ENCODE peak calls at places on chromosome 18, in ten cellular contexts. One of them, this sample, is unnamed.
A peak's percentile ranks its signal among the peaks of the same experiment; 100 is the strongest.

GRCh38 chr18:45724591-45724990 is 610 bp downstream of the SLC14A1 start:
- DNase-seq in stimulated activated CD8-positive, alpha-beta memory T cell treated with anti-CD3 and anti-CD28 coated beads, Interleukin-4, amount 100 ng/mL, for 48 hours: no peak
- DNase-seq in NCI-H1105 treated with DMSO at 0.1 percent for 48 hours: no peak
- DNase-seq in activated T-helper 1 cell treated with anti-CD3 and anti-CD28 coated beads, Interleukin-2, amount 50 U/mL, for 16 hours: no peak
- DNase-seq in left ventricle myocardium inferior: no peak
- DNase-seq in AG04449: no peak
- DNase-seq in RWPE1: no peak
- DNase-seq in mesenteric fat pad: no peak
- DNase-seq in heart left ventricle: no peak
- DNase-seq in GDM1: no peak
- DNase-seq in this sample: no peak

GRCh38 chr18:25896178-25896780 is 194.1 kb downstream of the SS18 start:
- DNase-seq in stimulated activated CD8-positive, alpha-beta memory T cell treated with anti-CD3 and anti-CD28 coated beads, Interleukin-4, amount 100 ng/mL, for 48 hours: peak; percentile 35
- DNase-seq in NCI-H1105 treated with DMSO at 0.1 percent for 48 hours: peak; percentile 39
- DNase-seq in activated T-helper 1 cell treated with anti-CD3 and anti-CD28 coated beads, Interleukin-2, amount 50 U/mL, for 16 hours: no peak
- DNase-seq in left ventricle myocardium inferior: no peak
- DNase-seq in AG04449: no peak
- DNase-seq in RWPE1: peak; percentile 8
- DNase-seq in mesenteric fat pad: no peak
- DNase-seq in heart left ventricle: no peak
- DNase-seq in GDM1: peak; percentile 28
- DNase-seq in this sample: peak; percentile 10

GRCh38 chr18:55515946-55516710 is 71.9 kb downstream of the TCF4 start:
- DNase-seq in stimulated activated CD8-positive, alpha-beta memory T cell treated with anti-CD3 and anti-CD28 coated beads, Interleukin-4, amount 100 ng/mL, for 48 hours: no peak
- DNase-seq in NCI-H1105 treated with DMSO at 0.1 percent for 48 hours: no peak
- DNase-seq in activated T-helper 1 cell treated with anti-CD3 and anti-CD28 coated beads, Interleukin-2, amount 50 U/mL, for 16 hours: no peak
- DNase-seq in left ventricle myocardium inferior: no peak
- DNase-seq in AG04449: no peak
- DNase-seq in RWPE1: no peak
- DNase-seq in mesenteric fat pad: no peak
- DNase-seq in heart left ventricle: no peak
- DNase-seq in GDM1: no peak
- DNase-seq in this sample: no peak

GRCh38 chr18:65349635-65350034 is 401.2 kb upstream of the CDH7 start:
- DNase-seq in stimulated activated CD8-positive, alpha-beta memory T cell treated with anti-CD3 and anti-CD28 coated beads, Interleukin-4, amount 100 ng/mL, for 48 hours: no peak
- DNase-seq in NCI-H1105 treated with DMSO at 0.1 percent for 48 hours: no peak
- DNase-seq in activated T-helper 1 cell treated with anti-CD3 and anti-CD28 coated beads, Interleukin-2, amount 50 U/mL, for 16 hours: no peak
- DNase-seq in left ventricle myocardium inferior: no peak
- DNase-seq in AG04449: no peak
- DNase-seq in RWPE1: no peak
- DNase-seq in mesenteric fat pad: no peak
- DNase-seq in heart left ventricle: no peak
- DNase-seq in GDM1: no peak
- DNase-seq in this sample: no peak

GRCh38 chr18:26356045-26356785 is 130.0 kb downstream of the TAF4B start:
- DNase-seq in stimulated activated CD8-positive, alpha-beta memory T cell treated with anti-CD3 and anti-CD28 coated beads, Interleukin-4, amount 100 ng/mL, for 48 hours: no peak
- DNase-seq in NCI-H1105 treated with DMSO at 0.1 percent for 48 hours: no peak
- DNase-seq in activated T-helper 1 cell treated with anti-CD3 and anti-CD28 coated beads, Interleukin-2, amount 50 U/mL, for 16 hours: no peak
- DNase-seq in left ventricle myocardium inferior: no peak
- DNase-seq in AG04449: no peak
- DNase-seq in RWPE1: no peak
- DNase-seq in mesenteric fat pad: no peak
- DNase-seq in heart left ventricle: no peak
- DNase-seq in GDM1: peak; percentile 0
- DNase-seq in this sample: no peak

GRCh38 chr18:79405781-79406575 is 10.2 kb downstream of the NFATC1 start:
- DNase-seq in stimulated activated CD8-positive, alpha-beta memory T cell treated with anti-CD3 and anti-CD28 coated beads, Interleukin-4, amount 100 ng/mL, for 48 hours: peak; percentile 89
- DNase-seq in NCI-H1105 treated with DMSO at 0.1 percent for 48 hours: no peak
- DNase-seq in activated T-helper 1 cell treated with anti-CD3 and anti-CD28 coated beads, Interleukin-2, amount 50 U/mL, for 16 hours: peak; percentile 67
- DNase-seq in left ventricle myocardium inferior: peak; percentile 54
- DNase-seq in AG04449: no peak
- DNase-seq in RWPE1: no peak
- DNase-seq in mesenteric fat pad: no peak
- DNase-seq in heart left ventricle: peak; percentile 84
- DNase-seq in GDM1: no peak
- DNase-seq in this sample: no peak

GRCh38 chr18:47870605-47871004 is 59.9 kb downstream of the SMAD2 start:
- DNase-seq in stimulated activated CD8-positive, alpha-beta memory T cell treated with anti-CD3 and anti-CD28 coated beads, Interleukin-4, amount 100 ng/mL, for 48 hours: no peak
- DNase-seq in NCI-H1105 treated with DMSO at 0.1 percent for 48 hours: no peak
- DNase-seq in activated T-helper 1 cell treated with anti-CD3 and anti-CD28 coated beads, Interleukin-2, amount 50 U/mL, for 16 hours: no peak
- DNase-seq in left ventricle myocardium inferior: no peak
- DNase-seq in AG04449: no peak
- DNase-seq in RWPE1: no peak
- DNase-seq in mesenteric fat pad: no peak
- DNase-seq in heart left ventricle: no peak
- DNase-seq in GDM1: no peak
- DNase-seq in this sample: no peak

GRCh38 chr18:79568543-79569205 is 110.9 kb upstream of the CTDP1 start:
- DNase-seq in stimulated activated CD8-positive, alpha-beta memory T cell treated with anti-CD3 and anti-CD28 coated beads, Interleukin-4, amount 100 ng/mL, for 48 hours: no peak
- DNase-seq in NCI-H1105 treated with DMSO at 0.1 percent for 48 hours: no peak
- DNase-seq in activated T-helper 1 cell treated with anti-CD3 and anti-CD28 coated beads, Interleukin-2, amount 50 U/mL, for 16 hours: no peak
- DNase-seq in left ventricle myocardium inferior: no peak
- DNase-seq in AG04449: no peak
- DNase-seq in RWPE1: no peak
- DNase-seq in mesenteric fat pad: peak; percentile 69
- DNase-seq in heart left ventricle: no peak
- DNase-seq in GDM1: no peak
- DNase-seq in this sample: no peak

GRCh38 chr18:8990276-8991031 is 112.0 kb upstream of the NDUFV2 start:
- DNase-seq in stimulated activated CD8-positive, alpha-beta memory T cell treated with anti-CD3 and anti-CD28 coated beads, Interleukin-4, amount 100 ng/mL, for 48 hours: no peak
- DNase-seq in NCI-H1105 treated with DMSO at 0.1 percent for 48 hours: no peak
- DNase-seq in activated T-helper 1 cell treated with anti-CD3 and anti-CD28 coated beads, Interleukin-2, amount 50 U/mL, for 16 hours: no peak
- DNase-seq in left ventricle myocardium inferior: peak; percentile 28
- DNase-seq in AG04449: no peak
- DNase-seq in RWPE1: no peak
- DNase-seq in mesenteric fat pad: no peak
- DNase-seq in heart left ventricle: peak; percentile 24
- DNase-seq in GDM1: no peak
- DNase-seq in this sample: peak; percentile 86

GRCh38 chr18:72572896-72573295 is 28.8 kb upstream of the CBLN2 start:
- DNase-seq in stimulated activated CD8-positive, alpha-beta memory T cell treated with anti-CD3 and anti-CD28 coated beads, Interleukin-4, amount 100 ng/mL, for 48 hours: no peak
- DNase-seq in NCI-H1105 treated with DMSO at 0.1 percent for 48 hours: no peak
- DNase-seq in activated T-helper 1 cell treated with anti-CD3 and anti-CD28 coated beads, Interleukin-2, amount 50 U/mL, for 16 hours: no peak
- DNase-seq in left ventricle myocardium inferior: no peak
- DNase-seq in AG04449: no peak
- DNase-seq in RWPE1: no peak
- DNase-seq in mesenteric fat pad: no peak
- DNase-seq in heart left ventricle: no peak
- DNase-seq in GDM1: no peak
- DNase-seq in this sample: peak; percentile 64

GRCh38 chr18:75497576-75497975 is 70.1 kb upstream of the SMIM21 start:
- DNase-seq in stimulated activated CD8-positive, alpha-beta memory T cell treated with anti-CD3 and anti-CD28 coated beads, Interleukin-4, amount 100 ng/mL, for 48 hours: no peak
- DNase-seq in NCI-H1105 treated with DMSO at 0.1 percent for 48 hours: no peak
- DNase-seq in activated T-helper 1 cell treated with anti-CD3 and anti-CD28 coated beads, Interleukin-2, amount 50 U/mL, for 16 hours: no peak
- DNase-seq in left ventricle myocardium inferior: no peak
- DNase-seq in AG04449: no peak
- DNase-seq in RWPE1: no peak
- DNase-seq in mesenteric fat pad: no peak
- DNase-seq in heart left ventricle: no peak
- DNase-seq in GDM1: no peak
- DNase-seq in this sample: no peak